ENCODE peak calls at places on chromosomes 5 and 9, in six cellular contexts. O is heart left ventricle, K is tibial artery, N is sigmoid colon, F is heart right ventricle, R is A549. L is an unnamed sample.

GRCh38 chr5:61333351-61334223 is 1.5 kb downstream of the ZSWIM6 start:
- DNase-seq in O (peak; percentile 37), F (peak; percentile 27), R (no peak), K (peak; percentile 69), N (peak; percentile 73), L (peak; percentile 70)

GRCh38 chr5:41835625-41836024 is 34.6 kb downstream of the OXCT1 start:
- DNase-seq in R (peak; percentile 29), N (peak; percentile 70), F (peak; percentile 69), O (peak; percentile 58), K (peak; percentile 83), L (no peak)

GRCh38 chr5:180604271-180604670 is 13.0 kb upstream of the SCGB3A1 start:
- DNase-seq in O (no peak), N (peak; percentile 52), K (no peak), R (no peak), F (no peak), L (no peak)

GRCh38 chr9:4732890-4733289 is 8.1 kb downstream of the AK3 start:
- DNase-seq in O (no peak), F (no peak), N (no peak), R (no peak), K (no peak), L (no peak)

GRCh38 chr5:91162534-91163381 is 220.4 kb downstream of the ARRDC3 start:
- DNase-seq in O (peak; percentile 64), K (peak; percentile 70), N (peak; percentile 87), F (peak; percentile 59), R (peak; percentile 87), L (peak; percentile 44)

GRCh38 chr9:129111762-129112151 is 542 bp downstream of the PTPA start:
- DNase-seq in O (no peak), F (peak; percentile 43), R (peak; percentile 36), N (no peak), K (no peak), L (no peak)

GRCh38 chr9:130825051-130825651 is 9.9 kb upstream of the ABL1 start:
- DNase-seq in F (peak; percentile 53), O (peak; percentile 44), K (no peak), N (no peak), R (no peak), L (no peak)

GRCh38 chr5:6525910-6526309 is 77.3 kb downstream of the UBE2QL1 start:
- DNase-seq in N (no peak), O (no peak), F (peak; percentile 46), R (peak; percentile 38), K (no peak), L (peak; percentile 63)

GRCh38 chr5:180090769-180091546 is 19.4 kb upstream of the RNF130 start:
- DNase-seq in K (peak; percentile 56), N (no peak), F (no peak), O (no peak), R (peak; percentile 75), L (peak; percentile 63)

GRCh38 chr9:7901676-7902075 is 102.1 kb upstream of the DMAC1 start:
- DNase-seq in N (no peak), O (no peak), K (no peak), R (peak; percentile 6), F (no peak), L (no peak)

GRCh38 chr9:136175745-136176290 is 29.1 kb downstream of the LHX3 start:
- DNase-seq in R (no peak), O (no peak), N (no peak), K (no peak), F (no peak), L (no peak)

GRCh38 chr5:68343421-68343826 is 127.9 kb downstream of the PIK3R1 start:
- DNase-seq in R (peak; percentile 38), N (peak; percentile 76), F (peak; percentile 54), O (peak; percentile 41), K (peak; percentile 92), L (no peak)

GRCh38 chr5:153746440-153746839 is 256.0 kb downstream of the GRIA1 start:
- DNase-seq in K (no peak), F (no peak), O (no peak), N (no peak), R (no peak), L (no peak)

GRCh38 chr5:98301567-98301966 is 471.9 kb upstream of the RGMB start:
- DNase-seq in O (no peak), R (no peak), K (no peak), F (no peak), N (no peak), L (no peak)

GRCh38 chr9:124781967-124782660 is 5.2 kb downstream of the OLFML2A start:
- DNase-seq in N (peak; percentile 59), O (no peak), R (no peak), K (peak; percentile 52), F (no peak), L (no peak)

GRCh38 chr9:111056554-111056953 is 18.3 kb upstream of the LPAR1 start:
- DNase-seq in O (no peak), F (no peak), N (no peak), K (no peak), R (no peak), L (no peak)

GRCh38 chr5:37495668-37496067 is 116.5 kb downstream of the WDR70 start:
- DNase-seq in N (no peak), K (no peak), F (no peak), O (no peak), R (peak; percentile 13), L (no peak)

GRCh38 chr5:142432369-142432863 is 107.6 kb upstream of the SPRY4 start:
- DNase-seq in K (no peak), O (peak; percentile 26), R (no peak), F (peak; percentile 13), N (no peak), L (no peak)

GRCh38 chr5:89309268-89309667 is 426.3 kb upstream of the MEF2C start:
- DNase-seq in N (no peak), K (no peak), O (no peak), R (no peak), F (no peak), L (no peak)

GRCh38 chr5:61177070-61177469 is 14.8 kb upstream of the SMIM15 start:
- DNase-seq in O (no peak), K (no peak), F (no peak), R (no peak), N (no peak), L (no peak)

GRCh38 chr5:65037845-65038815 is 269.4 kb downstream of the CWC27 start:
- DNase-seq in K (no peak), F (peak; percentile 53), R (peak; percentile 62), N (no peak), O (peak; percentile 44), L (peak; percentile 46)

GRCh38 chr5:180287868-180288267 is 4.0 kb downstream of the MAPK9 start:
- DNase-seq in R (no peak), N (no peak), K (no peak), F (no peak), O (no peak), L (no peak)

GRCh38 chr9:128123451-128124080 is 4.0 kb downstream of the PTGES2 start:
- DNase-seq in F (no peak), N (peak; percentile 63), R (no peak), K (no peak), O (no peak), L (peak; percentile 13)

GRCh38 chr5:114237766-114238165 is 124.1 kb upstream of the KCNN2 start:
- DNase-seq in R (peak; percentile 2), O (no peak), F (no peak), N (no peak), K (no peak), L (no peak)

GRCh38 chr5:1037671-1038416 is 29.2 kb downstream of the NKD2 start:
- DNase-seq in N (peak; percentile 60), R (no peak), K (no peak), F (no peak), O (no peak), L (no peak)

GRCh38 chr5:82349651-82350050 is 71.5 kb upstream of the RPS23 start:
- DNase-seq in N (no peak), K (no peak), F (no peak), O (no peak), R (peak; percentile 16), L (no peak)

GRCh38 chr5:82351754-82352145 is 73.6 kb upstream of the RPS23 start:
- DNase-seq in F (peak; percentile 35), O (no peak), R (peak; percentile 60), K (no peak), N (no peak), L (no peak)

GRCh38 chr5:82354543-82354942 is 76.4 kb upstream of the RPS23 start:
- DNase-seq in N (no peak), F (no peak), O (no peak), K (no peak), R (no peak), L (no peak)

GRCh38 chr5:82353522-82353921 is 75.4 kb upstream of the RPS23 start:
- DNase-seq in O (no peak), F (no peak), N (no peak), R (no peak), K (no peak), L (no peak)

GRCh38 chr5:82352146-82352791 is 74.1 kb upstream of the RPS23 start:
- DNase-seq in K (no peak), N (no peak), F (no peak), R (no peak), O (no peak), L (no peak)
- TF ChIP-seq CTCF in K (no peak), N (no peak), F (no peak), R (no peak), O (no peak), L (no peak)

DNA sequence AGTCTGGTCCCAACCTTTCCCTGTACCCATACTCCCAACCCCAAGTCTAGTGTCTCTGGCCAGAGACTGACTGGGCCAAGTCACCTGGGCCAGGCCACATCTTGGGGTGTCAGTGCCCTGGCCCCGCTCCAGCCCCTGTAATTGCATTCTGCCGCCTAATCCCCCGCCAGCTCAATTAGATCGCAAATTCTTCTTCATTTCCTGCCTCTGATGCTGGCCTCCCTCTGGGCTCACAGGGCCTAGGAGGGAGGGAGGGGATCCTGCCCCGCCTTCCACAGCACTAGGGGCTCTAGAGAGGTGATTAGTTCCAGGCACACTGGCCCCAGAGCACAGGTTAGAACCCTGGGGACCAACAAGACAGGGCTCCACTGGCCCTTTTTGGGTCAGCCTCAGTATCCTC is 5.5 kb downstream of the CXXC5 start:
- DNase-seq in K (no peak), N (no peak), F (no peak), R (no peak), O (no peak), L (no peak)
- H3K4me1 ChIP-seq in K (peaks cover 74% of the 10 kb centered on the region), N (peaks cover 99% of the 10 kb centered on the region), F (peaks cover 85% of the 10 kb centered on the region), R (peaks cover 89% of the 10 kb centered on the region), O (peaks cover 85% of the 10 kb centered on the region), L (no peaks in the 10 kb centered on the region)

DNA sequence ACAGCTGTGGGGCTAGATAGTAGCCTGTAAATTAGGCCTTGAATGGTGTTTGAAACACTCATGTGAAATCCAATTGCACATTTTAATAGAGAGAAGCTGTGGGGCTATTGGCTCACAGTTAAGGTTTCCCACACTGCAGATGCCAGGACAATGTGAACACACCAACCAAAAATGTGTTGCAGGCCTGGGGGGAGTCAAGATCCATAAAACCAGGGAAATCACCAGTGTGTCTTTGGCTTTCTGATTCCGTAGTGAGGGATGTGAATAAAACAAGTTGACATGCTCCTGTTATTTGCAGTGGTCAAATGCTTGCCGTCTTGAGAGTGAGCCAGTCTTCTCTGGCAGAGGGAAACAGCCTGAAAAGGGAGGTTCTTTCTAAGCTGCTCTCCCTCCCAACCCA is 78.9 kb downstream of the ZNF462 start:
- DNase-seq in N (no peak), R (no peak), F (no peak), O (no peak), K (no peak), L (no peak)
- TF ChIP-seq CTCF in N (no peak), R (no peak), F (no peak), O (no peak), K (no peak), L (no peak)

DNA sequence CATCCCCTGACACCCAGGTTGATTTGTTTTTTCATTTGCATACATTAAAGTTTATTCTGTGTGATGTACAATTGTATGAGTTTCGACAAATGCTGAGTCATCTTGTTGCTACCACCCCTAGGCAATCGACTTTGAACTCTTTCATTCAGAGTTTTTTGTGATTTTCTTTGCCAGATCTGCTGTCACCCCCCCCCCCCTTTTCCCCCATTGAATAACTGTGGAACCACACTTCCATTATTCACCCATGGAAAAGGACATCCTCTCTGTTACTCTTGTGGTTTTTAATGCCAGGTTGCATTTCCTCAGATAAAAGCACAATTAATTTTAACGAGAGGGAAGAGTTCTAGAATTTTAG is 13.7 kb upstream of the FAM120AOS start:
- DNase-seq in F (no peak), N (no peak), R (peak; percentile 46), K (no peak), O (no peak), L (no peak)
- H3K4me1 ChIP-seq in F (peaks cover 94% of the 10 kb centered on the region), N (peaks cover 54% of the 10 kb centered on the region), R (peaks cover 88% of the 10 kb centered on the region), K (peaks cover 23% of the 10 kb centered on the region), O (peaks cover 75% of the 10 kb centered on the region), L (peaks cover 3% of the 10 kb centered on the region)